ENCODE peak calls at places on chromosome 12, in seven cellular contexts. P is GM23248, F is NCI-H2029, W is KG1, Q is Peyer's patch, Y is NCI-H2081, V is GM20000. O is an unnamed sample.

GRCh38 chr12:27123642-27124041 is 41.3 kb upstream of the C12orf71 start:
- DNase-seq in P (peak), F (no peak), W (no peak), Q (no peak), Y (no peak), V (peak), O (peak)

GRCh38 chr12:6896846-6897435 is 7.7 kb upstream of the LRRC23 start:
- DNase-seq in P (no peak), F (no peak), W (no peak), Q (no peak), Y (no peak), V (no peak), O (no peak)

GRCh38 chr12:101670007-101670671 is 27.3 kb upstream of the CHPT1 start:
- DNase-seq in P (peak), F (no peak), W (peak), Q (peak), Y (no peak), V (peak), O (peak)

GRCh38 chr12:91566328-91567099 is 383.9 kb upstream of the DCN start:
- DNase-seq in P (no peak), F (no peak), W (no peak), Q (no peak), Y (no peak), V (no peak), O (no peak)

GRCh38 chr12:22172501-22172900 is 126.5 kb downstream of the CMAS start:
- DNase-seq in P (no peak), F (no peak), W (no peak), Q (no peak), Y (no peak), V (no peak), O (no peak)

GRCh38 chr12:2311001-2311778 is 258.4 kb downstream of the CACNA1C start:
- DNase-seq in P (peak), F (no peak), W (no peak), Q (no peak), Y (no peak), V (no peak), O (no peak)

GRCh38 chr12:58882796-58883195 is 37.5 kb downstream of the LRIG3 start:
- DNase-seq in P (no peak), F (no peak), W (no peak), Q (no peak), Y (peak), V (no peak), O (no peak)

GRCh38 chr12:106064622-106065021 is 74.1 kb downstream of the NUAK1 start:
- DNase-seq in P (no peak), F (no peak), W (no peak), Q (no peak), Y (no peak), V (no peak), O (no peak)

GRCh38 chr12:126117502-126117901 is 1052.3 kb downstream of the AACS start:
- DNase-seq in P (no peak), F (no peak), W (no peak), Q (no peak), Y (no peak), V (no peak), O (no peak)

O was measured in OCI-LY7.